ENCODE peak calls at places on chromosomes 4 and X, in four cellular contexts. D is right lobe of liver; H is ovary; R is CD8-positive, alpha-beta T cell. S is an unnamed sample. For H3K4me1, the result is how much of the 10 kb centered on the place peaks cover.

GRCh38 chrX:123749643-123750042 is 16.8 kb upstream of the THOC2 start:
- DNase-seq in D (no peak), H (no peak), R (no peak), S (no peak)

GRCh38 chrX:6505960-6506359 is 29.0 kb downstream of the VCX3A start:
- DNase-seq in D (no peak), H (no peak), R (no peak), S (no peak)

GRCh38 chr4:144582105-144582850 is 63.7 kb upstream of the HHIP start:
- DNase-seq in D (no peak), H (no peak), R (no peak), S (no peak)

GRCh38 chr4:152499322-152499721 is 36.6 kb downstream of the FBXW7 start:
- DNase-seq in D (no peak), H (no peak), R (no peak), S (no peak)

GRCh38 chr4:145061325-145061920 is 36.6 kb downstream of the ANAPC10 start:
- DNase-seq in D (no peak), H (no peak), R (no peak), S (peak)

GRCh38 chr4:6806924-6807676 is 24.6 kb downstream of the KIAA0232 start:
- DNase-seq in D (no peak), H (no peak), R (no peak), S (no peak)

GRCh38 chr4:4625488-4625887 is 83.6 kb upstream of the STX18 start:
- DNase-seq in D (no peak), H (no peak), R (no peak), S (no peak)

GRCh38 chr4:164357957-164358356 is 396.0 kb upstream of the SMIM31 start:
- DNase-seq in D (no peak), H (no peak), R (no peak), S (no peak)

GRCh38 chrX:125293792-125294780 is 25.6 kb upstream of the TEX13C start:
- DNase-seq in D (no peak), H (no peak), R (no peak), S (no peak)

GRCh38 chrX:154022108-154022507 is 2.4 kb upstream of the IRAK1 start:
- DNase-seq in D (no peak), H (no peak), R (no peak), S (no peak)

GRCh38 chr4:148112231-148112982 is 329.8 kb downstream of the NR3C2 start:
- DNase-seq in D (no peak), H (no peak), R (no peak), S (peak)

GRCh38 chrX:106716004-106716403 is 10.5 kb upstream of the RNF128 start:
- DNase-seq in D (no peak), H (no peak), R (no peak), S (no peak)

GRCh38 chr4:109207060-109207459 is 95.4 kb downstream of the COL25A1 start:
- DNase-seq in D (no peak), H (no peak), R (no peak), S (no peak)

GRCh38 chr4:73213917-73214663 is 44.5 kb downstream of the ANKRD17 start:
- DNase-seq in D (no peak), H (no peak), R (no peak), S (no peak)

GRCh38 chrX:154463611-154464220 is 5.6 kb downstream of the PLXNA3 start:
- DNase-seq in D (no peak), H (no peak), R (no peak), S (no peak)

GRCh38 chr4:190020790-190021717 is 6.0 kb downstream of the FRG2 start:
- DNase-seq in D (peak), H (no peak), R (no peak), S (no peak)

GRCh38 chr4:111678908-111679307 is 466.3 kb upstream of the FAM241A start:
- DNase-seq in D (no peak), H (no peak), R (no peak), S (no peak)

GRCh38 chr4:124097447-124097846 is 615.1 kb downstream of the ANKRD50 start:
- DNase-seq in D (no peak), H (no peak), R (no peak), S (no peak)

GRCh38 chr4:94345267-94345666 is 2.6 kb upstream of the HPGDS start:
- DNase-seq in D (no peak), H (no peak), R (no peak), S (no peak)

GRCh38 chrX:135170877-135171519 is at the start of gene CT55:
- DNase-seq in D (no peak), H (no peak), R (no peak), S (no peak)
- H3K27ac ChIP-seq in D (no peak), H (no peak), R (no peak), S (no peak)

DNA sequence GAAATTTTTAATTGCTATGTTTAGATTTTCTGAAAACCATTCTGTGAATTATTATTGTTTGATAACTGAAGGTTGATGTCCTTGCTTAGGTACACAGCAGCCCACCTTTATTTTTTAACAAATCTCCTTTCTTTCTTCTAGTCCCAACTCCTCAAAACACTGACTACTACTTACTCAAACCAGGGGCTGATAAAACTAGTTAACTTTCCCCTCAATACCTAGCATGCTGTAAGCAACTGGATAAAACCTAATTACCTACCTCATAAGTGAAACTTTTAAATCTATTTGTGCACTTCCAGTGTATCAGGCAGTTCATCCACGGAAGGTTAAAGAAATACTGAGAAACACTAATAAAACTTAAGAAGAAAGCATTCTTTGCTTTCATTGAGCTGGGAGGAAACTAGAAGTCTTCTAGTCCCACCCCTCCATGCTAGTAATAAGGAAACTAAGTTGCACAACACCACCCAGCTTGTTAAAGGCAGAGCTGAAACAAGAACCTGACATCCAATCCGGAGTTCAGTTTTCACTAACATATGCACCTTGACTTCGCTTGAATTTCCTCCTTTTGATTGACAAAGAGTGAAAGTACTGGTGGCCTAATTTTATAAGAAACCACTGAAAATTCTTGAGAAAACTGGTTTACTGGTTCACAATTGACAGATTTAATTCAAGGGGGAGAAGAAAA is 180.2 kb upstream of the TET2 start:
- DNase-seq in D (no peak), H (no peak), R (no peak), S (peak)
- H3K4me3 ChIP-seq in D (no peak), H (no peak), R (no peak), S (no peak)

GRCh38 chr4:39044364-39044946 is 12.2 kb upstream of the TMEM156 start:
- DNase-seq in D (peak), H (peak), R (peak), S (peak)
- H3K4me1 ChIP-seq in D (under half), H (under half), R (under half), S (under half)

DNA sequence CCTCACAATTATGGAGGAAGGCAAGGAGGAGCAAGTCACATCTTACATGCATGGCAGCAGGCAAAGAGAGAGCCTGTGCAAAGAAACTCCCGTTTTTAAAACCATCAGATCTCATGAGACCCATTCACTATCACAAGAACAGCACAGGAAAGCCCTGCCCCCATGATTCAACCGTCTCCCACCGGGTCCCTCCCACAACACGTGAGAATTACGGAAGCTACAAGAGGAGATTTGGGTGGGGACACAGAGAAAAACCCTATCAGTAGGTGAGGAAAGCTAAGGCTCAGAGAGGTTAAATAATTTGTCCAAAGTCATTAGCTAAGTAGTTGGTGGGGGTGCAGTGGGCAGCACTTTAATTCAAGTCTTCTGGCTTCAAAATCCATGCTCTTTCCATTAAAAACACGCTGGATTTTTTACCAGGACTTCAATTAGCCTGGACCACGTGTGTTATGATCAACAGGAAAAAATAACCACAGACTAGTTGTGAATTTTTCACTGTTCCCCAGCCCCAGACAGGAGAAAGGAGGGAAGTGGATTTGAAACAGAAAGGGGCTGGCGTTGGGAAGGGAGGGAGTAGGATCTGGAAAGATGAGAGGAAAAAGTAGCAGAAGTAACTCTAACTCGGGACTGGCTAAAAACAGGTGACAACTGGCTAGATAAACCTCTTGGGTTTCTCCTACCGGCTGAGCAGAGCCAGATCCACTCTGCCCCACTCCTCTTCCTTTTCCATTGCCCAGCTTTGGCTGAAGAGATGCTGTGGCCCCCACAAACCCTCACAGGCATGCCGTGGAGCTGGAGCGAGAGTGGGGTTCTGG is 986 bp downstream of the MTMR8 start:
- DNase-seq in D (no peak), H (no peak), R (peak), S (peak)
- H3K27ac ChIP-seq in D (no peak), H (no peak), R (peak), S (peak)

DNA sequence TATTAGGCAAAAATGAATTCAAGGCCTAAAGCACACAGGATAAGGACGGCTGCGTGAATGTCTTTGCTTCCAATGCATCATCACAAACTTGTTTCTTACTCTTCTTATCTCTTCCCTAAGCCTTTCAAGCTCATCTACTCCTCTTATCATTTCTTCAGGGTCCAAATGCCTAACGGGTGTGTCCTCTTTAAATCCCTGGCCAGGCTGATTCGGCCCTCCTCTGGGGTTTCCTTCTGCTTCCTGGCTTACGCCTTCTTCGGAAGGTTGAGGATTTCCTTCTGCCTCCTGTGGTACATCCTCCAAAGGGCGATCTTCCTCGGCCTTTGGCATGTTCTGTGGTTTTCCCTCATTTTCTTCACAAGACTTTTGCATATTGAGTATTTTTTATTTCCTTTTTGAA is 1.3 kb downstream of the TCEAL8 start:
- DNase-seq in D (no peak), H (no peak), R (no peak), S (no peak)
- H3K4me3 ChIP-seq in D (peak), H (peak), R (no peak), S (peak)

DNA sequence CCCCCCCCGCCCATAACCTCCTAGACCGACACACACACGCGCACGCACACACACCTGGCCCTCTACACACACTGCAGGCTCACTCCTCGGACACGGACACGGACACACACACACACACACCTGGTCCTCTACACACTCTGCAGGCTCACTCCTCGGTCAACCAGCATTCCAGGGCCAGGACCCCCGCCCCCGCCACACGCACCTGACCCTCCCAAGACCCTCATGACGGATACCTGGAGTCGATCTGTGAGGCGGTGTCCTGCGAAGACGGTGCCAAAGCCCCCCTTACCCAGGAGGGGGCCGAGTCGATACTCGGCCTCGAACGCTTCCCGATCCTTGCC is 551 bp downstream of the PIM2 start:
- DNase-seq in D (no peak), H (no peak), R (no peak), S (no peak)
- H3K4me1 ChIP-seq in D (under half), H (under half), R (half or more), S (under half)

S was measured in naive thymus-derived CD4-positive, alpha-beta T cell.